ENCODE peak calls at places on chromosomes 12 and 14, in six cellular contexts. D, L, Q, G, Y and E are unnamed samples.

GRCh38 chr14:32980178-32980886 is 41.7 kb downstream of the NPAS3 start:
- DNase-seq in D (no peak), L (no peak), Q (no peak), G (no peak), Y (no peak), E (peak)

GRCh38 chr12:72313757-72314270 is 41.6 kb downstream of the TRHDE start:
- DNase-seq in D (no peak), L (no peak), Q (no peak), G (no peak), Y (no peak), E (no peak)

GRCh38 chr12:24854908-24855307 is 94.0 kb downstream of the BCAT1 start:
- DNase-seq in D (no peak), L (no peak), Q (no peak), G (no peak), Y (no peak), E (no peak)

GRCh38 chr14:34044666-34045306 is 93.9 kb upstream of the EGLN3 start:
- DNase-seq in D (no peak), L (no peak), Q (no peak), G (no peak), Y (no peak), E (no peak)

GRCh38 chr14:55103005-55103640 is 25.9 kb upstream of the LGALS3 start:
- DNase-seq in D (peak), L (peak), Q (peak), G (peak), Y (peak), E (no peak)

GRCh38 chr14:68979722-68980552 is 835 bp upstream of the ACTN1 start:
- DNase-seq in D (peak), L (peak), Q (no peak), G (no peak), Y (peak), E (no peak)

GRCh38 chr12:70645494-70646317 is 8.5 kb upstream of the PTPRB start:
- DNase-seq in D (no peak), L (peak), Q (no peak), G (no peak), Y (peak), E (no peak)

GRCh38 chr12:50218386-50218785 is 51.2 kb upstream of the CERS5 start:
- DNase-seq in D (no peak), L (no peak), Q (no peak), G (no peak), Y (no peak), E (no peak)

GRCh38 chr12:89179983-89180382 is 172.3 kb downstream of the DUSP6 start:
- DNase-seq in D (peak), L (no peak), Q (no peak), G (no peak), Y (no peak), E (no peak)